ENCODE peak calls at places on chromosomes 11 and 22, in four cellular contexts. Y is pancreas, N is NCI-H2029, D is DMS79 treated with DMSO at 0.1 percent for 48 hours. I is an unnamed sample.

GRCh38 chr22:45599836-45600577 is 71.6 kb upstream of the ATXN10 start:
- DNase-seq in Y (no peak), N (peak), D (peak), I (no peak)

GRCh38 chr22:47327241-47327640 is 564.8 kb downstream of the TBC1D22A start:
- DNase-seq in Y (no peak), N (no peak), D (no peak), I (no peak)

GRCh38 chr11:31763296-31763695 is 47.8 kb downstream of the PAX6 start:
- DNase-seq in Y (no peak), N (no peak), D (peak), I (no peak)

GRCh38 chr11:68213135-68213515 is at the start of gene KMT5B:
- DNase-seq in Y (peak), N (no peak), D (peak), I (peak)

GRCh38 chr11:2579315-2580060 is 120.3 kb downstream of the KCNQ1OT1 start:
- DNase-seq in Y (peak), N (no peak), D (no peak), I (no peak)

GRCh38 chr11:87819141-87819540 is 356.1 kb downstream of the RAB38 start:
- DNase-seq in Y (no peak), N (no peak), D (no peak), I (no peak)

GRCh38 chr22:25146311-25146710 is 53.3 kb upstream of the CRYBB3 start:
- DNase-seq in Y (no peak), N (no peak), D (no peak), I (no peak)

GRCh38 chr11:66643745-66644437 is 5.4 kb downstream of the RBM4 start:
- DNase-seq in Y (no peak), N (no peak), D (no peak), I (no peak)

GRCh38 chr11:116357769-116358544 is 414.8 kb downstream of the BUD13 start:
- DNase-seq in Y (no peak), N (no peak), D (no peak), I (no peak)

GRCh38 chr11:135027461-135027860 is 615.4 kb upstream of the B3GAT1 start:
- DNase-seq in Y (no peak), N (no peak), D (no peak), I (no peak)

GRCh38 chr22:50656122-50657070 is 16.2 kb upstream of the SHANK3 start:
- DNase-seq in Y (no peak), N (no peak), D (no peak), I (no peak)

GRCh38 chr11:59550842-59551650 is 39.7 kb downstream of the OR4D9 start:
- DNase-seq in Y (peak), N (peak), D (peak), I (peak)

GRCh38 chr11:27161071-27161470 is 120.5 kb downstream of the BBOX1 start:
- DNase-seq in Y (no peak), N (no peak), D (no peak), I (no peak)

GRCh38 chr22:39960791-39961746 is 872 bp downstream of the TMA7B start:
- DNase-seq in Y (peak), N (no peak), D (no peak), I (no peak)

GRCh38 chr11:46391578-46392420 is at the start of gene CHRM4:
- DNase-seq in Y (no peak), N (peak), D (peak), I (peak)

GRCh38 chr11:13434247-13435205 is 28.5 kb downstream of the BTBD10 start:
- DNase-seq in Y (no peak), N (peak), D (no peak), I (no peak)

GRCh38 chr11:71574418-71574817 is 8.3 kb downstream of the KRTAP5-11 start:
- DNase-seq in Y (no peak), N (no peak), D (no peak), I (no peak)

GRCh38 chr22:48171294-48171693 is 1408.8 kb downstream of the TBC1D22A start:
- DNase-seq in Y (no peak), N (no peak), D (no peak), I (no peak)

GRCh38 chr11:38646382-38646781 is 2048.3 kb upstream of the RAG2 start:
- DNase-seq in Y (no peak), N (no peak), D (no peak), I (no peak)

GRCh38 chr22:40334060-40334459 is 12.2 kb upstream of the ADSL start:
- DNase-seq in Y (no peak), N (no peak), D (no peak), I (no peak)

GRCh38 chr11:17531818-17532131 is 12.4 kb downstream of the USH1C start:
- DNase-seq in Y (no peak), N (no peak), D (no peak), I (peak)

GRCh38 chr11:108501396-108501795 is 3.2 kb upstream of the POGLUT3 start:
- DNase-seq in Y (no peak), N (no peak), D (no peak), I (no peak)

GRCh38 chr11:10017050-10017449 is 277.0 kb downstream of the SBF2 start:
- DNase-seq in Y (no peak), N (no peak), D (no peak), I (no peak)

GRCh38 chr22:49140921-49141680 is 686.6 kb downstream of the BRD1 start:
- DNase-seq in Y (no peak), N (no peak), D (no peak), I (no peak)

GRCh38 chr11:106159846-106160245 is 82.4 kb downstream of the AASDHPPT start:
- DNase-seq in Y (no peak), N (no peak), D (no peak), I (no peak)

GRCh38 chr22:30705710-30706651 is 11.3 kb downstream of the OSBP2 start:
- DNase-seq in Y (no peak), N (no peak), D (no peak), I (peak)

GRCh38 chr11:47361419-47361818 is 8.9 kb upstream of the MYBPC3 start:
- DNase-seq in Y (no peak), N (no peak), D (no peak), I (no peak)

GRCh38 chr11:15148181-15148580 is 33.5 kb downstream of the INSC start:
- DNase-seq in Y (no peak), N (no peak), D (no peak), I (no peak)

GRCh38 chr11:118792642-118793124 is 1.7 kb upstream of the DDX6 start:
- DNase-seq in Y (peak), N (no peak), D (peak), I (no peak)

GRCh38 chr11:112451250-112451649 is 190.6 kb upstream of the PLET1 start:
- DNase-seq in Y (no peak), N (no peak), D (no peak), I (no peak)

GRCh38 chr22:32836286-32836859 is 34.9 kb downstream of the TIMP3 start:
- DNase-seq in Y (no peak), N (peak), D (no peak), I (no peak)

GRCh38 chr11:76510060-76511047 is 65.5 kb downstream of the EMSY start:
- DNase-seq in Y (no peak), N (no peak), D (no peak), I (no peak)

GRCh38 chr22:32775957-32776356 is 25.5 kb upstream of the TIMP3 start:
- DNase-seq in Y (no peak), N (no peak), D (no peak), I (no peak)

GRCh38 chr22:46770151-46770641 is 7.7 kb downstream of the TBC1D22A start:
- DNase-seq in Y (no peak), N (no peak), D (no peak), I (no peak)

GRCh38 chr11:63490551-63491239 is at the start of gene PLAAT5:
- DNase-seq in Y (peak), N (no peak), D (no peak), I (no peak)

GRCh38 chr22:17191163-17191562 is 28.1 kb downstream of the ADA2 start:
- DNase-seq in Y (no peak), N (no peak), D (no peak), I (no peak)

I was measured in NCI-H1092 treated with DMSO at 0.1 percent for 48 hours.